ENCODE peak calls at places on chromosomes 13 and 19, in four cellular contexts. One of them, this sample, is unnamed.

GRCh38 chr19:27674701-27675100 is 1538.2 kb downstream of the UQCRFS1 start:
- DNase-seq in heart right ventricle: no peak
- DNase-seq in endodermal cell: peak; percentile 3
- DNase-seq in CD4-positive, CD25-positive, alpha-beta regulatory T cell: no peak
- DNase-seq in this sample: no peak

GRCh38 chr19:58252102-58252685 is 23.5 kb downstream of the ZNF544 start:
- DNase-seq in CD4-positive, CD25-positive, alpha-beta regulatory T cell: no peak
- DNase-seq in endodermal cell: no peak
- DNase-seq in heart right ventricle: no peak
- DNase-seq in this sample: no peak

GRCh38 chr13:109644069-109644750 is 142.2 kb downstream of the IRS2 start:
- DNase-seq in heart right ventricle: no peak
- DNase-seq in CD4-positive, CD25-positive, alpha-beta regulatory T cell: no peak
- DNase-seq in endodermal cell: no peak
- DNase-seq in this sample: no peak

GRCh38 chr19:23762884-23763711 is 4.4 kb upstream of the ZNF681 start:
- DNase-seq in CD4-positive, CD25-positive, alpha-beta regulatory T cell: peak; percentile 78
- DNase-seq in heart right ventricle: peak; percentile 87
- DNase-seq in endodermal cell: peak; percentile 95
- DNase-seq in this sample: peak; percentile 70

GRCh38 chr19:46482645-46483044 is 11.3 kb upstream of the PNMA8A start:
- DNase-seq in CD4-positive, CD25-positive, alpha-beta regulatory T cell: no peak
- DNase-seq in endodermal cell: no peak
- DNase-seq in heart right ventricle: no peak
- DNase-seq in this sample: no peak

GRCh38 chr13:27293873-27294515 is 23.4 kb downstream of the RASL11A start:
- DNase-seq in CD4-positive, CD25-positive, alpha-beta regulatory T cell: no peak
- DNase-seq in endodermal cell: no peak
- DNase-seq in heart right ventricle: no peak
- DNase-seq in this sample: no peak

GRCh38 chr13:97258801-97259200 is 36.7 kb downstream of the MBNL2 start:
- DNase-seq in CD4-positive, CD25-positive, alpha-beta regulatory T cell: no peak
- DNase-seq in heart right ventricle: no peak
- DNase-seq in endodermal cell: no peak
- DNase-seq in this sample: no peak

GRCh38 chr13:65497265-65497664 is 1732.9 kb downstream of the PCDH9 start:
- DNase-seq in heart right ventricle: no peak
- DNase-seq in endodermal cell: no peak
- DNase-seq in CD4-positive, CD25-positive, alpha-beta regulatory T cell: no peak
- DNase-seq in this sample: peak; percentile 45

GRCh38 chr19:2077398-2077797 is 18.7 kb downstream of the MOB3A start:
- DNase-seq in heart right ventricle: no peak
- DNase-seq in endodermal cell: no peak
- DNase-seq in CD4-positive, CD25-positive, alpha-beta regulatory T cell: no peak
- DNase-seq in this sample: no peak

GRCh38 chr13:98570929-98571372 is 6.0 kb downstream of the STK24 start:
- DNase-seq in heart right ventricle: no peak
- DNase-seq in endodermal cell: no peak
- DNase-seq in CD4-positive, CD25-positive, alpha-beta regulatory T cell: peak; percentile 36
- DNase-seq in this sample: peak; percentile 77

GRCh38 chr13:96003304-96003703 is 49.9 kb downstream of the UGGT2 start:
- DNase-seq in endodermal cell: peak; percentile 39
- DNase-seq in CD4-positive, CD25-positive, alpha-beta regulatory T cell: no peak
- DNase-seq in heart right ventricle: no peak
- DNase-seq in this sample: no peak

GRCh38 chr13:114057131-114058050 is 75.0 kb downstream of the RASA3 start:
- DNase-seq in endodermal cell: no peak
- DNase-seq in CD4-positive, CD25-positive, alpha-beta regulatory T cell: no peak
- DNase-seq in heart right ventricle: no peak
- DNase-seq in this sample: no peak

GRCh38 chr19:15264933-15265206 is 32.6 kb upstream of the EPHX3 start:
- DNase-seq in heart right ventricle: no peak
- DNase-seq in endodermal cell: no peak
- DNase-seq in CD4-positive, CD25-positive, alpha-beta regulatory T cell: no peak
- DNase-seq in this sample: no peak

GRCh38 chr19:2507109-2507508 is 31.2 kb downstream of the GADD45B start:
- DNase-seq in CD4-positive, CD25-positive, alpha-beta regulatory T cell: peak; percentile 60
- DNase-seq in heart right ventricle: no peak
- DNase-seq in endodermal cell: no peak
- DNase-seq in this sample: peak; percentile 84

GRCh38 chr13:112806761-112807652 is 117.2 kb downstream of the ATP11A start:
- DNase-seq in heart right ventricle: no peak
- DNase-seq in CD4-positive, CD25-positive, alpha-beta regulatory T cell: no peak
- DNase-seq in endodermal cell: no peak
- DNase-seq in this sample: no peak

GRCh38 chr19:35310331-35310730 is 18.4 kb downstream of the MAG start:
- DNase-seq in endodermal cell: no peak
- DNase-seq in heart right ventricle: no peak
- DNase-seq in CD4-positive, CD25-positive, alpha-beta regulatory T cell: no peak
- DNase-seq in this sample: no peak

GRCh38 chr19:14482112-14482941 is 7.2 kb upstream of the PTGER1 start:
- DNase-seq in CD4-positive, CD25-positive, alpha-beta regulatory T cell: no peak
- DNase-seq in heart right ventricle: no peak
- DNase-seq in endodermal cell: no peak
- DNase-seq in this sample: no peak

GRCh38 chr13:97068964-97069815 is 74.9 kb upstream of the OXGR1 start:
- DNase-seq in CD4-positive, CD25-positive, alpha-beta regulatory T cell: no peak
- DNase-seq in endodermal cell: no peak
- DNase-seq in heart right ventricle: no peak
- DNase-seq in this sample: no peak

GRCh38 chr13:33799950-33800592 is 17.9 kb upstream of the RFC3 start:
- DNase-seq in CD4-positive, CD25-positive, alpha-beta regulatory T cell: no peak
- DNase-seq in endodermal cell: no peak
- DNase-seq in heart right ventricle: no peak
- DNase-seq in this sample: no peak

GRCh38 chr13:26529441-26529840 is 28.0 kb upstream of the WASF3 start:
- DNase-seq in endodermal cell: peak; percentile 92
- DNase-seq in heart right ventricle: peak; percentile 31
- DNase-seq in CD4-positive, CD25-positive, alpha-beta regulatory T cell: peak; percentile 1
- DNase-seq in this sample: peak; percentile 1

GRCh38 chr13:37741536-37741935 is 128.0 kb downstream of the TRPC4 start:
- DNase-seq in endodermal cell: no peak
- DNase-seq in heart right ventricle: no peak
- DNase-seq in CD4-positive, CD25-positive, alpha-beta regulatory T cell: no peak
- DNase-seq in this sample: no peak

GRCh38 chr13:60158321-60158801 is 5.4 kb downstream of the DIAPH3 start:
- DNase-seq in heart right ventricle: no peak
- DNase-seq in CD4-positive, CD25-positive, alpha-beta regulatory T cell: no peak
- DNase-seq in endodermal cell: peak; percentile 83
- DNase-seq in this sample: no peak

GRCh38 chr19:18435185-18435841 is 2.6 kb downstream of the ISYNA1 start:
- DNase-seq in endodermal cell: peak; percentile 52
- DNase-seq in heart right ventricle: no peak
- DNase-seq in CD4-positive, CD25-positive, alpha-beta regulatory T cell: no peak
- DNase-seq in this sample: no peak

GRCh38 chr19:1251503-1252220 is 3.3 kb downstream of the MIDN start:
- DNase-seq in heart right ventricle: peak; percentile 84
- DNase-seq in CD4-positive, CD25-positive, alpha-beta regulatory T cell: peak; percentile 58
- DNase-seq in endodermal cell: peak; percentile 71
- DNase-seq in this sample: no peak

GRCh38 chr19:48955308-48955958 is 758 bp downstream of the BAX start:
- DNase-seq in heart right ventricle: no peak
- DNase-seq in CD4-positive, CD25-positive, alpha-beta regulatory T cell: no peak
- DNase-seq in endodermal cell: no peak
- DNase-seq in this sample: no peak

GRCh38 chr13:112693831-112694497 is 4.1 kb downstream of the ATP11A start:
- DNase-seq in endodermal cell: peak; percentile 51
- DNase-seq in heart right ventricle: no peak
- DNase-seq in CD4-positive, CD25-positive, alpha-beta regulatory T cell: no peak
- DNase-seq in this sample: no peak

GRCh38 chr19:19021115-19021514 is 12.2 kb downstream of the SUGP2 start:
- DNase-seq in heart right ventricle: no peak
- DNase-seq in CD4-positive, CD25-positive, alpha-beta regulatory T cell: no peak
- DNase-seq in endodermal cell: no peak
- DNase-seq in this sample: peak; percentile 16

GRCh38 chr19:16527971-16528521 is 14.2 kb downstream of the CHERP start:
- DNase-seq in endodermal cell: peak; percentile 85
- DNase-seq in CD4-positive, CD25-positive, alpha-beta regulatory T cell: peak; percentile 36
- DNase-seq in heart right ventricle: no peak
- DNase-seq in this sample: peak; percentile 45

GRCh38 chr13:107642841-107643240 is 572.5 kb downstream of the LIG4 start:
- DNase-seq in CD4-positive, CD25-positive, alpha-beta regulatory T cell: no peak
- DNase-seq in endodermal cell: no peak
- DNase-seq in heart right ventricle: no peak
- DNase-seq in this sample: no peak

DNA sequence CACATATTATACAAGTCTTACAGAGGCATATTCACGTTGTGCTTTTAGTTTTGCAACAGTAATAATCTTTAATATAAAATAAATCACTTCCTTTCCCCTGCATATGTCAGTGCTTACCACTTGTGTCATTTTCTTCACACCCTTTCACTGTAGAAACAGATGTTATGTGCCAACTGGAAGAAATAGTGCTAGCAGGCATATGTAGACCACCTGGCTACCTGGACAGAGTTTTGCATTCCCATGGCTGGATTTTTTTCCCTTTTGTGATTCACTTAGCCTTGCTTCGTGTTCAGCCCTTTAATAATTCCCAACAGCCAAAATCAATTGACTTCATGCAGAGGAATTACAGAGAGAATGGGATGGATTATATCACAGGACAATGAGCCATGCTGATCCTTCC is 399.1 kb upstream of the SPRY2 start:
- DNase-seq in heart right ventricle: no peak
- DNase-seq in CD4-positive, CD25-positive, alpha-beta regulatory T cell: no peak
- DNase-seq in endodermal cell: no peak
- DNase-seq in this sample: no peak
- H3K4me1 ChIP-seq in heart right ventricle: no peaks in the 10 kb centered on the region
- H3K4me1 ChIP-seq in CD4-positive, CD25-positive, alpha-beta regulatory T cell: no peaks in the 10 kb centered on the region
- H3K4me1 ChIP-seq in endodermal cell: no peaks in the 10 kb centered on the region
- H3K4me1 ChIP-seq in this sample: no peaks in the 10 kb centered on the region

DNA sequence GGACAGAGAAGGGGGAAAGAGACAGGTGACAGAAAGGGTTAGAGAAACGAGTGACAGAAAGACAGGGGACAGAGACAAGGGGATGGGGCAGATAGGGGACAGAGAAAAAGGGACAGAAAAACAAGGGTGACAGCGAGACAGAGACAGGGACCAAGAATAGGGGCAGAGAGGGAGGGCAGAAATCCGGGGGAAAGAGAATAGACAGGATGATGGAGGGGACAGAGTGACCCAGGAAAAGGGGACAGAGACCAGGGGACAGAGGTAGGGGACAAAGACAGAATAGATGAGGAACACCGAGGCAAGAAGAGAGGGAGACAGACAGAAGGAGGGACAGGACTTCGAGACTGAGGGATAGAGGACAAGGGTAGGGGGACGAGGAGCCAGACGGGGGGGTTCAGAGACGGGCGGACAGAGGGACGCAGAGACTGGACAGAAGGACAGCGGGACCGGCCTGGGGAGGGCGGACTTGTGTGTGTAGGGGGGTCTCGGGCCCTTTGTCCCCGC is 607 bp downstream of the CADM4 start:
- DNase-seq in heart right ventricle: no peak
- DNase-seq in endodermal cell: no peak
- DNase-seq in CD4-positive, CD25-positive, alpha-beta regulatory T cell: no peak
- DNase-seq in this sample: no peak
- H3K4me3 ChIP-seq in heart right ventricle: peak overlapping the region; percentile 32
- H3K4me3 ChIP-seq in endodermal cell: peak overlapping the region; percentile 86
- H3K4me3 ChIP-seq in CD4-positive, CD25-positive, alpha-beta regulatory T cell: no peak overlapping the region
- H3K4me3 ChIP-seq in this sample: no peak overlapping the region

DNA sequence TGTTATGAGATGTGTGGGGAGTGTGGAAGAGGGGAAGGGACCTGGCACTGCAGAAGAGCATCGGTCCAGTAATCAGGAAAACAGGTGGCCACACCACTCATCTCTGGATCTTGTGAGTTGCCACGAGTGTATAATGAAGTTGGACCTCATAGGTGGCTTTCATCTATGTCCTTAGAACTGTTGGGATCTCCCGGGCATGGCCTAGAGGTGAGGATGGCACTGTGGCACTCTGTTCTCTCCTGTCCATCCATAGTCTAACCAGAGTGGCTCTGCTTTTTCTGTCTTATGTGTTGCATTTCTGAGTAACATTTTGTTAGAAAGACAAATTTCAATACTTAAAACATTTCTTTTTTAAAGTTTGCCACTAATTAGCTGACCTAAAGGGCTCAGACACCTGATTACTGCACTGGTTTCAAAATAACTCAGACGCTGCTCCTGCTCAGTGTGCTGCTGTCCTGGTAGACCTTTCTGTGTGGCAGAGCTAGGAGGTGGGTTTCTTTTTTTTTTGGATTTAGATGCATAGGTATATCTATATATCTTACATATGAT is 5.5 kb downstream of the CNMD start:
- DNase-seq in endodermal cell: no peak
- DNase-seq in heart right ventricle: no peak
- DNase-seq in CD4-positive, CD25-positive, alpha-beta regulatory T cell: no peak
- DNase-seq in this sample: no peak
- H3K27ac ChIP-seq in endodermal cell: no peak overlapping the region
- H3K27ac ChIP-seq in heart right ventricle: no peak overlapping the region
- H3K27ac ChIP-seq in CD4-positive, CD25-positive, alpha-beta regulatory T cell: no peak overlapping the region
- H3K27ac ChIP-seq in this sample: no peak overlapping the region

GRCh38 chr19:10885241-10886169 is 14.2 kb downstream of the CARM1 start:
- DNase-seq in endodermal cell: peak; percentile 62
- DNase-seq in CD4-positive, CD25-positive, alpha-beta regulatory T cell: no peak
- DNase-seq in heart right ventricle: no peak
- DNase-seq in this sample: no peak
- H3K4me1 ChIP-seq in endodermal cell: peaks cover 15% of the 10 kb centered on the region
- H3K4me1 ChIP-seq in CD4-positive, CD25-positive, alpha-beta regulatory T cell: no peaks in the 10 kb centered on the region
- H3K4me1 ChIP-seq in heart right ventricle: peaks cover 31% of the 10 kb centered on the region
- H3K4me1 ChIP-seq in this sample: peaks cover 16% of the 10 kb centered on the region

GRCh38 chr19:50206191-50206590 is 2.8 kb downstream of the MYH14 start:
- DNase-seq in endodermal cell: no peak
- DNase-seq in heart right ventricle: no peak
- DNase-seq in CD4-positive, CD25-positive, alpha-beta regulatory T cell: no peak
- DNase-seq in this sample: no peak
- H3K4me3 ChIP-seq in endodermal cell: no peak overlapping the region
- H3K4me3 ChIP-seq in heart right ventricle: no peak overlapping the region
- H3K4me3 ChIP-seq in CD4-positive, CD25-positive, alpha-beta regulatory T cell: no peak overlapping the region
- H3K4me3 ChIP-seq in this sample: no peak overlapping the region